ENCODE peak calls at places on chromosomes 1 and 21, in four cellular contexts. X is stimulated activated naive CD4-positive, alpha-beta T cell; A is right cardiac atrium; T is A549. I is an unnamed sample.
A peak's percentile ranks its signal among the peaks of the same experiment; 100 is the strongest.

GRCh38 chr1:75855010-75855409 is 58.3 kb downstream of the MSH4 start:
- DNase-seq in X (no peak), T (no peak), A (no peak), I (peak; percentile 37)

GRCh38 chr1:167594827-167595226 is 35.2 kb upstream of the RCSD1 start:
- DNase-seq in A (no peak), X (no peak), T (no peak), I (no peak)

GRCh38 chr21:43740497-43741156 is 21.7 kb downstream of the PDXK start:
- DNase-seq in A (peak; percentile 76), X (no peak), T (peak; percentile 66), I (peak; percentile 53)

GRCh38 chr1:224559971-224560728 is 56.0 kb upstream of the CNIH3 start:
- DNase-seq in T (no peak), X (no peak), A (no peak), I (no peak)

GRCh38 chr1:203342192-203342940 is 8.6 kb downstream of the FMOD start:
- DNase-seq in A (peak; percentile 72), T (peak; percentile 83), X (peak; percentile 24), I (peak; percentile 58)

GRCh38 chr1:17892225-17892624 is 137.1 kb downstream of the ACTL8 start:
- DNase-seq in T (no peak), X (no peak), A (peak; percentile 78), I (no peak)

GRCh38 chr1:26411624-26412074 is 1.0 kb downstream of the LIN28A start:
- DNase-seq in A (no peak), T (no peak), X (no peak), I (peak; percentile 38)

GRCh38 chr1:63877816-63878215 is 104.0 kb downstream of the ROR1 start:
- DNase-seq in T (no peak), X (no peak), A (no peak), I (no peak)

GRCh38 chr1:10788592-10789006 is 7.8 kb downstream of the CASZ1 start:
- DNase-seq in T (peak; percentile 42), X (no peak), A (peak; percentile 84), I (no peak)

GRCh38 chr1:18037651-18038050 is 69.9 kb upstream of the IGSF21 start:
- DNase-seq in X (no peak), A (no peak), T (no peak), I (no peak)

GRCh38 chr1:91273875-91274274 is 130.8 kb downstream of the HFM1 start:
- DNase-seq in A (no peak), X (no peak), T (no peak), I (no peak)

GRCh38 chr1:48470506-48470905 is 1.5 kb downstream of the SPATA6 start:
- DNase-seq in A (peak; percentile 80), X (no peak), T (no peak), I (peak; percentile 58)